ENCODE peak calls at places on chromosomes 13 and 19, in five cellular contexts. C is keratinocyte, P is cardiac muscle cell, B is left lung, Q is pancreas. T is an unnamed sample.

GRCh38 chr13:27355894-27356293 is 68.5 kb upstream of the GTF3A start:
- DNase-seq in B (no peak), C (no peak), P (peak), Q (no peak), T (no peak)

GRCh38 chr19:42693760-42694350 is 46.4 kb downstream of the PSG3 start:
- DNase-seq in C (no peak), Q (peak), P (no peak), B (no peak), T (no peak)

GRCh38 chr13:78182813-78183212 is 264.2 kb upstream of the EDNRB start:
- DNase-seq in B (no peak), P (no peak), C (no peak), Q (no peak), T (no peak)

GRCh38 chr13:48908381-48909087 is 67.2 kb upstream of the FNDC3A start:
- DNase-seq in C (no peak), B (no peak), P (no peak), Q (no peak), T (no peak)

GRCh38 chr13:42602910-42603309 is 29.0 kb downstream of the TNFSF11 start:
- DNase-seq in P (no peak), Q (no peak), C (no peak), B (no peak), T (no peak)

GRCh38 chr19:18683109-18683954 is at the start of gene CRTC1:
- DNase-seq in C (peak), B (peak), Q (peak), P (peak), T (peak)

GRCh38 chr13:113322890-113323651 is 26.0 kb downstream of the LAMP1 start:
- DNase-seq in P (peak), Q (no peak), B (peak), C (no peak), T (no peak)

GRCh38 chr13:91369432-91369831 is 21.9 kb downstream of the MIR17HG start:
- DNase-seq in Q (no peak), B (no peak), P (no peak), C (no peak), T (no peak)

GRCh38 chr13:41842029-41842428 is 118.9 kb downstream of the VWA8 start:
- DNase-seq in C (no peak), P (peak), Q (no peak), B (no peak), T (no peak)

GRCh38 chr13:76795701-76796695 is 90.2 kb downstream of the KCTD12 start:
- DNase-seq in P (no peak), Q (no peak), C (no peak), B (no peak), T (no peak)

GRCh38 chr19:50417138-50417849 is 1.4 kb upstream of the SPIB start:
- DNase-seq in B (no peak), C (no peak), P (no peak), Q (peak), T (no peak)

GRCh38 chr13:67554296-67554695 is 324.2 kb upstream of the PCDH9 start:
- DNase-seq in C (no peak), B (no peak), P (no peak), Q (no peak), T (no peak)

GRCh38 chr19:48481846-48482639 is 12.9 kb downstream of the CYTH2 start:
- DNase-seq in Q (no peak), B (no peak), P (no peak), C (no peak), T (no peak)

GRCh38 chr19:19122902-19123301 is 15.4 kb downstream of the TMEM161A start:
- DNase-seq in P (no peak), C (no peak), Q (no peak), B (no peak), T (no peak)

GRCh38 chr13:114038211-114038613 is 64.3 kb upstream of the C13orf46 start:
- DNase-seq in C (no peak), Q (no peak), P (no peak), B (peak), T (no peak)

GRCh38 chr13:34886987-34887386 is 55.1 kb upstream of the NBEA start:
- DNase-seq in B (no peak), P (no peak), C (no peak), Q (no peak), T (no peak)

GRCh38 chr13:33872005-33872351 is 54.0 kb downstream of the RFC3 start:
- DNase-seq in C (no peak), P (no peak), B (no peak), Q (no peak), T (no peak)

GRCh38 chr19:54431255-54431838 is 16.1 kb downstream of the TTYH1 start:
- DNase-seq in C (no peak), B (peak), Q (peak), P (no peak), T (no peak)

GRCh38 chr13:35621989-35622388 is 145.5 kb upstream of the MAB21L1 start:
- DNase-seq in B (no peak), C (no peak), Q (no peak), P (no peak), T (no peak)

DNA sequence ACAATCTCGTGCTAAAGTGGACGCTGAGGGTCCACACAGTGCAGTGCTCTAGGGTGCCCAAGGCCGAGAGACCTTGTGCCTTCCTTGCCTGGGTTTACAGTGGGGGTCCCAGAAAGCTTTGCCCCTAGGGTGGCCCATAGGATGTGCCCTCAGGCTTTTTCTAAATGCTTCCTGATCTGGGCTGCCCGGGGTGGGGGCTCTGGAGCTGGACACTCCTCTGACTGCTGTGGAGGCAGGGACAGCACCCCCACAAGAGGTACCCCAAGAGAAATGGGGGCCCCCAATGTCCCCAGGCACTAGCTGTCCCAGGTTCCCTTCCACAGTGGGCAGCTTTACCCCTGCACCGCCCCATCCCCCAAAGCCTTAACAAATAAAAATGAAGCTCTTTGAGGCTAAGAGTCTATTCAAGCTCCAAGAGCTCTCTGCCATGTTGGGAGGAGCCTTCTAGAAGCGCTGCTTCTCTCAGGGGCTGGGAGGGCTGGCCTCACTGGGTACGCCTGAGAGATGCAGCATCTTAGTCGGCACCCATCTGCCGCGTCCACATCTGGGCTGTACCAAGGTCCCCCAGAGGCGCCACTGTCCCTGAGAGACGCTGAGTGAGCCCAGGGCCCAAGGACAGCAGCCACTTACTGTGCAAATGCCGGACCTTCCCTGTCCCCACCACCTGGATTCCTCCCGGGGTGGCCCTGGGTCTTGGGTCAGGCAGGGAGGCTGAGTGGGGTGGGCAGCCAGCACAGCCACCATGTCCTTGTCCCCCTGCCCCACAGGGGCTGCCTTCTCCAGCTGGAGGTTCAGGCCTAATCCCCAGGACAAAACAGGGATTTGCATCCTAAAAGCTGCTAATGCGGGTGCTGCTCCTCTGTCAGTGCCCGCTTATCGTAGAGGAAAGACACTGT is 27.4 kb downstream of the CEBPA start:
- DNase-seq in B (peak), Q (no peak), P (no peak), C (no peak), T (no peak)
- H3K27ac ChIP-seq in B (peak), Q (no peak), P (no peak), C (no peak), T (no peak)

GRCh38 chr13:31441804-31442487 is 242.2 kb downstream of the B3GLCT start:
- DNase-seq in P (no peak), Q (peak), B (no peak), C (no peak), T (no peak)

GRCh38 chr13:31437975-31438374 is 238.2 kb downstream of the B3GLCT start:
- DNase-seq in C (no peak), P (no peak), B (no peak), Q (no peak), T (no peak)

GRCh38 chr13:31444266-31444862 is 244.6 kb downstream of the B3GLCT start:
- DNase-seq in B (no peak), C (no peak), P (no peak), Q (no peak), T (no peak)

GRCh38 chr13:31440132-31440531 is 240.4 kb downstream of the B3GLCT start:
- DNase-seq in Q (no peak), P (no peak), C (no peak), B (no peak), T (no peak)

DNA sequence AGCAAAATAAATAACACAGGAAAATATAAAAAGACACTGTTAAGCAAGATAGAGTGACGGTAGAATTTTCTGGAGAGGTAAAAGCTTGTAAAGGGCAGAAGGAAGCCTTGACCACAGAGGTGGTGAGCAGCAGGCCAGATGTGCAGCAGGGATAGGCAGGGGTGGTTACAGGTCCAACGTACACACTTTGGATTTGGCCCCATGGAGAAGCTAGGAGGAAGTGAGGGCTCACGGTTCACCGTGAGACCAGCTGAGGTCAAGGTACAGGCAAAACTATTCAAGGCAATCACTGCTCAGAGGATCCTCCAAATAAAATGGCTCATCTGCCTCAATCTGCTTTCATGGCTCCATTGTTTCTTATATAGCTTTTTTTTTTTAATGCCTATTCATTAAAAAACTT is 242.8 kb downstream of the B3GLCT start:
- DNase-seq in B (no peak), P (no peak), Q (no peak), C (no peak), T (no peak)
- H3K27ac ChIP-seq in B (no peak), P (no peak), Q (no peak), C (no peak), T (no peak)

GRCh38 chr13:46383383-46383782 is 3.7 kb downstream of the RUBCNL start:
- DNase-seq in P (no peak), Q (no peak), B (no peak), C (no peak), T (no peak)

GRCh38 chr13:46378411-46378810 is 8.6 kb downstream of the RUBCNL start:
- DNase-seq in P (no peak), Q (no peak), C (no peak), B (no peak), T (no peak)

GRCh38 chr13:46380242-46380641 is 6.8 kb downstream of the RUBCNL start:
- DNase-seq in P (no peak), Q (no peak), B (no peak), C (no peak), T (no peak)

GRCh38 chr13:46385946-46386345 is 1.1 kb downstream of the RUBCNL start:
- DNase-seq in Q (no peak), C (no peak), B (no peak), P (no peak), T (no peak)

DNA sequence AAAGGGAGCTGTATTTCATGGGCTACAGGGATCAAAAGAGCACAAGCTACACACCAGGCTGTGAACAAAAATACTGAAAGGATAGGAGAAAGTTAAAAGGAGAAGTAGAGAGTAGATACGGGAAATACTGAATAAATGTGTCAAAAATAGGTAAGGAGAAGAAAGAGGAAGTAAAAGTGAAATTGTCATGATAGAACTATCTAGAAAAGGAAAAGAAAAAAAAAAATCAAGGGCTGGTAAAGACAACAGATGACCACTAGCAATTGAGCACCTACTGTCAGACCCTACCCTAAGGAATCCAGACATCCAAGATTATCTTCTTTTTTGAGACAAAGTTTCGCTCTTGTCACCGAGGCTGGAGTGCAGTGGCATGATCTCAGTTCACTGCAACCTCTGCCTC is 4.8 kb downstream of the RUBCNL start:
- DNase-seq in P (no peak), C (no peak), Q (no peak), B (no peak), T (no peak)
- H3K27ac ChIP-seq in P (no peak), C (no peak), Q (no peak), B (no peak), T (peak)

GRCh38 chr19:29678484-29679106 is 13.3 kb downstream of the PLEKHF1 start:
- DNase-seq in B (peak), P (no peak), C (no peak), Q (no peak), T (peak)
- H3K27ac ChIP-seq in B (no peak), P (no peak), C (no peak), Q (no peak), T (peak)

GRCh38 chr19:35063940-35064818 is 22.7 kb downstream of the HPN start:
- DNase-seq in Q (peak), B (no peak), P (no peak), C (no peak), T (no peak)

GRCh38 chr19:35068941-35069634 is 27.6 kb downstream of the HPN start:
- DNase-seq in C (no peak), P (no peak), Q (no peak), B (no peak), T (no peak)

GRCh38 chr19:35066691-35067563 is 25.4 kb downstream of the HPN start:
- DNase-seq in B (peak), P (peak), C (peak), Q (peak), T (peak)

GRCh38 chr19:35065574-35065973 is 24.1 kb downstream of the HPN start:
- DNase-seq in C (no peak), Q (no peak), P (no peak), B (no peak), T (no peak)

DNA sequence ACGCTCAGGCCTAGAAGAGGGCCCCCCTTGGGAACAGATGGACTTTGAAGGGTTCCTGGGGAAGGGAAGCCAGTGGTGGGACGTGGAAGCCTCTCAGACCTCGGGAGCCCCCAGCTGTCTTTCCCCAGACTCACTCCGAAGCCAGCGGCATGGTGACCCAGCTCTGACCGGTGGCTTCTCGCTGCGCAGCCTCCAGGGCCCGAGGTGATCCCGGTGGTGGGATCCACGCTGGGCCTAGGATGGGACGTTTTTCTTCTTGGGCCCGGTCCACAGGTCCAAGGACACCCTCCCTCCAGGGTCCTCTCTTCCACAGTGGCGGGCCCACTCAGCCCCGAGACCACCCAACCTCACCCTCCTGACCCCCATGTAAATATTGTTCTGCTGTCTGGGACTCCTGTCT is 24.6 kb downstream of the HPN start:
- DNase-seq in B (no peak), C (no peak), Q (no peak), P (no peak), T (no peak)
- H3K27ac ChIP-seq in B (no peak), C (no peak), Q (no peak), P (no peak), T (no peak)

DNA sequence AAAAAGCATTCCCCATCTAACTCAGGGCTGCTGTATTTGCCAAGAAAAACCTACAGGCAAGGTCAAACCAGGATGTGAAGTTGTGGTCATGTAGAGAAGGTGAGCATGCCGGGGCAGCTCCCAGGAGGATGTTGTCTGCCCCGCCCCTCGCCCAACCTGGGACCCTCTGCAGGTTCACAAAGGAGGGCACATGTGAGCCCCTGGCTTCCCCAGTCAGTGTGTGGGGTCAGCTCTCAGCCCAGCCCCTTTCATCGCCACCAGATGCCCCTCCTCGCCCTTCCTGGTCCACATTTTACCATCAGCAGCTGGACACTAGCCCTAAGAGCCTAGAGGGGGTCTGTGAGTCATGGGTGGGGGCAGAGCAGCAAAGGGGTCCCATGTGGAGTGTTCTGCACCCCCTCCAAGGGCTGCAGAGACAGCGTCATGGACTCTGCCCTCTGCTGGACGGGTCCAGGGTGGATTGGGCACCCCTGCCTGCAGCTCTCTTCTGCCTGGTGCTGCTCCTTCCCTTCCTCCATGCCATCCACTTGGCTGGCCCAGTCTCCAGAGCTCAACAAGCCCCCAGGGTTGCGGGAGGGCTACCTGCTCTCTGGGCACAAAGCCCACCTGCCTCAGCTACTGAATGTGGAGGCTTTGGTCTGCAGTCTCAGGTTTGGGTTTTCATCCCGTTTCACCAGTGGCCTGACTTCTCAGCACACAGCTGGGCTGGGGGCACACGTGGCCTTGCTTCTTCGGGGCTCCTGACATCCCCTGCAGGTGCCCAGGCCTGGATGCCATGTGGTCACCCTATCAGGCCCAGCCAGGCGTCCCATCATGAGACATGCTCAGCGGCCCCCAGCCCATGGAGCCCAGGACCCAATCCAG is 3.7 kb downstream of the PLEKHF1 start:
- DNase-seq in P (no peak), B (no peak), Q (no peak), C (no peak), T (no peak)
- H3K27ac ChIP-seq in P (no peak), B (no peak), Q (no peak), C (no peak), T (no peak)

GRCh38 chr19:1263198-1263597 is 5.9 kb upstream of the CIRBP start:
- DNase-seq in B (no peak), P (no peak), Q (peak), C (no peak), T (no peak)

GRCh38 chr19:1266116-1266817 is 2.9 kb upstream of the CIRBP start:
- DNase-seq in Q (peak), P (peak), B (peak), C (no peak), T (no peak)

GRCh38 chr19:1265611-1266115 is 3.5 kb upstream of the CIRBP start:
- DNase-seq in B (no peak), Q (peak), C (no peak), P (no peak), T (no peak)

GRCh38 chr19:1266818-1267440 is 2.2 kb upstream of the CIRBP start:
- DNase-seq in B (peak), C (no peak), P (peak), Q (peak), T (peak)

DNA sequence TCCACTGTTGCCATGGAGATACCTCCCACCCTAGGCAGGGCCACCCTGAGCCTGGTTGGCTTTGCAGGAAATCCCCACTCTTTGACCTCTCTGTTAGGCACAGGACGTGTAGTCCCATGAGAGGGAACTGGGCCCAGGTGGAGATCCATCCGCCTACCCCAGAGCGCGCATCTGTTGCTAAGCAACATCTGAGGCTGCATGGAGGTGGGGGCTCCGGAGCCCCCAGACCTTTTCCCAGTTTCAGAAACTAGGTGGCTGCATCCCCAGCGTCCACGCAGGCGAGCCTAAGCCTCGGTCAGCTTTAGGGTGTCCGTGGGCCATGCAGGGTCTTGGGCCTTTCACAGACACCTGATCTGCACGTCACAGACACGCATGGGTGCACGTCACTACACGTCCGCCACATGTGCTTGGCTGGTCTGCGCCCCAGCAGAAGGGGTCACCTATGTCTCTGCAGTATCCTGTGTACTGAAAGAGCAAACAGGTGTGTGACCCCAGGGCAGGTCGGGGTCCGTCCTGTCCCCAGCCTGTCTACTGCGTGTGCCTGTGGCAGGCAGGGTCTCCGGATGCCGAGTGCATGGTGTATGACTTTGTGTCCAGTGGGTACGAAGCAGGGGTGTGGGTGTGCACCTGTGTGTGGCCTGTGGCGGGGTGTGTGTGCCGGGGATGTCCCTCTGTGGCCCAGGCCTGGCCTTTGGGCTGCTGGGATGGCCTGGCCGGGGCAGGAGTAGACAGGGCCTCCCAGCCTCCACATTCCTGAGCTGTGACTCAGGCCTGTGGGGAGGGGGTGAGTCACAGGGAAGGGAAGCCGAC is 4.1 kb upstream of the CIRBP start:
- DNase-seq in P (peak), Q (peak), B (peak), C (no peak), T (no peak)
- H3K27ac ChIP-seq in P (peak), Q (peak), B (peak), C (peak), T (peak)

T was measured in caudate nucleus.